ENCODE peak calls at places on chromosomes 16 and 17, in ten cellular contexts. N is stimulated activated CD4-positive, alpha-beta T cell treated with anti-CD3 and anti-CD28 coated beads, Interleukin-4, amount 100 ng/mL, for 24 hours; G is activated gamma-delta T cell treated with anti-CD3 and anti-CD28 coated beads, Interleukin-2, amount 50 U/mL, for 16 hours; J is stimulated activated naive CD4-positive, alpha-beta T cell treated with Interleukin-2 at 50 U/mL for 16 hours; P is H7; M is HEK293T; L is cortex of kidney; Y is activated T-cell treated with anti-CD3 and anti-CD28 coated beads for 24 hours; I is NCI-H1694; F is Right ventricle myocardium superior. D is an unnamed sample.

GRCh38 chr17:43020789-43021738 is 1.1 kb downstream of the VAT1 start:
- DNase-seq in P (peak), M (peak), J (peak), N (peak), F (peak), L (no peak), Y (no peak), G (no peak), I (no peak), D (no peak)

GRCh38 chr16:86343111-86343642 is 167.2 kb upstream of the FOXF1 start:
- DNase-seq in Y (no peak), F (peak), I (no peak), L (no peak), M (no peak), J (no peak), N (no peak), P (peak), G (no peak), D (no peak)

GRCh38 chr17:43701318-43701743 is 39.6 kb upstream of the MEOX1 start:
- DNase-seq in G (peak), L (no peak), M (no peak), Y (no peak), I (no peak), P (no peak), F (no peak), N (peak), J (peak), D (no peak)

GRCh38 chr17:59399914-59400313 is 68.5 kb downstream of the YPEL2 start:
- DNase-seq in F (peak), N (no peak), M (no peak), I (no peak), G (no peak), P (no peak), L (no peak), Y (no peak), J (no peak), D (no peak)

GRCh38 chr17:49381033-49381432 is 19.0 kb upstream of the ZNF652 start:
- DNase-seq in N (no peak), J (no peak), Y (no peak), G (no peak), L (no peak), M (no peak), I (no peak), P (no peak), F (no peak), D (no peak)

GRCh38 chr17:81556863-81557262 is 4.7 kb upstream of the FAAP100 start:
- DNase-seq in J (no peak), N (no peak), P (no peak), Y (no peak), I (no peak), M (no peak), L (no peak), G (no peak), F (no peak), D (no peak)

GRCh38 chr16:3216263-3216640 is 18.7 kb downstream of the ZNF200 start:
- DNase-seq in N (no peak), Y (no peak), P (no peak), F (no peak), L (no peak), J (no peak), I (no peak), G (no peak), M (no peak), D (peak)

GRCh38 chr17:4998666-4999428 is 1.1 kb downstream of the KIF1C start:
- DNase-seq in L (no peak), G (no peak), F (no peak), Y (no peak), P (peak), J (no peak), M (no peak), I (no peak), N (no peak), D (no peak)

GRCh38 chr17:49180303-49180702 is 30.1 kb downstream of the GNGT2 start:
- DNase-seq in P (peak), M (peak), N (peak), F (peak), L (no peak), Y (peak), J (peak), G (peak), I (peak), D (peak)

GRCh38 chr17:10699861-10700260 is 2.5 kb downstream of the ADPRM start:
- DNase-seq in N (no peak), M (no peak), F (no peak), P (no peak), J (no peak), L (no peak), I (no peak), G (no peak), Y (no peak), D (peak)

GRCh38 chr17:47957591-47958490 is at the start of gene PRR15L:
- DNase-seq in F (no peak), J (no peak), N (no peak), Y (no peak), L (no peak), I (no peak), G (no peak), M (no peak), P (peak), D (no peak)

GRCh38 chr17:43118679-43119615 is 6.2 kb downstream of the BRCA1 start:
- DNase-seq in M (no peak), I (no peak), L (no peak), P (no peak), J (no peak), N (no peak), G (no peak), F (no peak), Y (no peak), D (no peak)